ENCODE peak calls at places on chromosomes 5 and 9, in ten cellular contexts. O, N, T, Q, I, B, E, Z, P and W are unnamed samples.

GRCh38 chr5:172187118-172188032 is 649 bp downstream of the STK10 start:
- DNase-seq in O (peak), N (peak), T (peak), Q (peak), I (peak), B (no peak), E (peak), Z (peak), P (peak), W (peak)

GRCh38 chr5:84430863-84431663 is 46.4 kb upstream of the EDIL3 start:
- DNase-seq in O (no peak), N (no peak), T (no peak), Q (no peak), I (no peak), B (no peak), E (no peak), Z (no peak), P (no peak), W (no peak)

GRCh38 chr9:21070171-21070571 is 7.6 kb downstream of the IFNB1 start:
- DNase-seq in O (peak), N (no peak), T (no peak), Q (no peak), I (no peak), B (no peak), E (no peak), Z (no peak), P (peak), W (peak)

GRCh38 chr5:140785905-140786686 is at the start of gene PCDHA1:
- DNase-seq in O (no peak), N (no peak), T (no peak), Q (no peak), I (no peak), B (no peak), E (no peak), Z (no peak), P (peak), W (no peak)

GRCh38 chr5:98679963-98680362 is 93.5 kb upstream of the RGMB start:
- DNase-seq in O (no peak), N (no peak), T (no peak), Q (no peak), I (no peak), B (no peak), E (no peak), Z (no peak), P (peak), W (no peak)

GRCh38 chr5:56200856-56201638 is 32.1 kb downstream of the ANKRD55 start:
- DNase-seq in O (peak), N (peak), T (no peak), Q (no peak), I (peak), B (peak), E (peak), Z (peak), P (peak), W (peak)

GRCh38 chr5:143011621-143012020 is 241.4 kb downstream of the ARHGAP26 start:
- DNase-seq in O (no peak), N (no peak), T (no peak), Q (no peak), I (no peak), B (no peak), E (no peak), Z (no peak), P (peak), W (no peak)

GRCh38 chr5:149060325-149060724 is 2.5 kb downstream of the SH3TC2 start:
- DNase-seq in O (peak), N (no peak), T (no peak), Q (no peak), I (no peak), B (no peak), E (no peak), Z (no peak), P (peak), W (peak)

GRCh38 chr5:68465133-68465532 is 249.6 kb downstream of the PIK3R1 start:
- DNase-seq in O (no peak), N (no peak), T (no peak), Q (no peak), I (no peak), B (no peak), E (no peak), Z (peak), P (no peak), W (no peak)

GRCh38 chr5:117713585-117714198 is 1139.1 kb upstream of the SEMA6A start:
- DNase-seq in O (no peak), N (no peak), T (no peak), Q (no peak), I (no peak), B (no peak), E (no peak), Z (no peak), P (no peak), W (no peak)

GRCh38 chr5:91373600-91373999 is 9.5 kb downstream of the ARRDC3 start:
- DNase-seq in O (no peak), N (no peak), T (no peak), Q (no peak), I (no peak), B (no peak), E (no peak), Z (no peak), P (no peak), W (no peak)